ENCODE peak calls at places on chromosome 14, in nine cellular contexts. U, E, S, Y, X, C, F, P and Z are unnamed samples.

GRCh38 chr14:35687335-35687939 is 121.7 kb downstream of the RALGAPA1 start:
- DNase-seq in U (peak; percentile 23), E (no peak), S (no peak), Y (peak; percentile 68), X (no peak), C (peak; percentile 26), F (peak; percentile 4), P (peak; percentile 11), Z (peak; percentile 62)

GRCh38 chr14:68703093-68703492 is 89.8 kb downstream of the ZFP36L1 start:
- DNase-seq in U (no peak), E (no peak), S (no peak), Y (peak; percentile 81), X (no peak), C (no peak), F (peak; percentile 73), P (peak; percentile 35), Z (peak; percentile 60)

GRCh38 chr14:79424462-79424861 is 786.8 kb downstream of the DIO2 start:
- DNase-seq in U (no peak), E (no peak), S (no peak), Y (peak; percentile 63), X (no peak), C (no peak), F (no peak), P (no peak), Z (no peak)

GRCh38 chr14:106491851-106492250 is 965.5 kb downstream of the TMEM121 start:
- DNase-seq in U (no peak), E (no peak), S (no peak), Y (no peak), X (no peak), C (no peak), F (no peak), P (no peak), Z (peak; percentile 7)

GRCh38 chr14:94143239-94143638 is 13.8 kb upstream of the IFI27L2 start:
- DNase-seq in U (no peak), E (no peak), S (no peak), Y (no peak), X (no peak), C (peak; percentile 29), F (no peak), P (peak; percentile 17), Z (peak; percentile 34)

GRCh38 chr14:65352964-65353530 is 59.5 kb upstream of the FUT8 start:
- DNase-seq in U (peak; percentile 20), E (no peak), S (no peak), Y (no peak), X (no peak), C (peak; percentile 51), F (peak; percentile 69), P (no peak), Z (peak; percentile 18)

GRCh38 chr14:55467307-55467706 is 26.9 kb upstream of the TBPL2 start:
- DNase-seq in U (no peak), E (no peak), S (no peak), Y (no peak), X (no peak), C (no peak), F (no peak), P (no peak), Z (no peak)

GRCh38 chr14:90091393-90091792 is 29.6 kb downstream of the KCNK13 start:
- DNase-seq in U (no peak), E (no peak), S (no peak), Y (peak; percentile 20), X (no peak), C (no peak), F (no peak), P (no peak), Z (no peak)

GRCh38 chr14:61471297-61471980 is 150.1 kb downstream of the PRKCH start:
- DNase-seq in U (no peak), E (no peak), S (no peak), Y (no peak), X (no peak), C (no peak), F (no peak), P (no peak), Z (no peak)

GRCh38 chr14:70821916-70822705 is 12.8 kb upstream of the MAP3K9 start:
- DNase-seq in U (peak; percentile 51), E (peak; percentile 89), S (peak; percentile 75), Y (peak; percentile 35), X (peak; percentile 62), C (no peak), F (peak; percentile 40), P (peak; percentile 14), Z (peak; percentile 79)

GRCh38 chr14:71119075-71119474 is 211.8 kb downstream of the PCNX1 start:
- DNase-seq in U (no peak), E (no peak), S (no peak), Y (peak; percentile 39), X (no peak), C (no peak), F (no peak), P (no peak), Z (no peak)

GRCh38 chr14:53942970-53943750 is 13.5 kb downstream of the BMP4 start:
- DNase-seq in U (no peak), E (no peak), S (no peak), Y (no peak), X (no peak), C (no peak), F (no peak), P (no peak), Z (no peak)

DNA sequence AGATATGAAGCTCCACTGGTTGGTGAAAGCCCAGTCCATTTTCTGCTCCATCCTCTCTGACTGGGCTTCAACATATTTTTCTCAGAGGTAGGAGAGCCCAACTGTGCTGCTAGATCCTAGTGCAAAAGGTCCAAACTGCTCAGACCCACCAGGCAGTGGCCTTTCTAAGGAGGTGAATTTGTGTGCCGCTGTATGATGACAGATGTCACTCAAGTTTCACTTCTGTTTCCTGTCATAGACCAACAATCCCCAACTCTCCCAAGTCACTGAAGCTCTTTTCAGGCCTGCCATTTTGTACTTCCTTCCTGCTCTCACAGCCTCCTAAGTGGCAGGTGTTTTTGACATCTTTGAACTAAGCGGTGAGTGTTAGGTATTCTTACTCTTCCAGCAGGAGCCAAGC is 16.4 kb upstream of the RNASE4 start:
- DNase-seq in U (no peak), E (no peak), S (no peak), Y (no peak), X (no peak), C (no peak), F (no peak), P (no peak), Z (no peak)
- TF ChIP-seq POLR2A in U (no peak), E (no peak), S (no peak), Y (no peak), X (peak; percentile 25), C (no peak), F (no peak), P (no peak), Z (no peak)

DNA sequence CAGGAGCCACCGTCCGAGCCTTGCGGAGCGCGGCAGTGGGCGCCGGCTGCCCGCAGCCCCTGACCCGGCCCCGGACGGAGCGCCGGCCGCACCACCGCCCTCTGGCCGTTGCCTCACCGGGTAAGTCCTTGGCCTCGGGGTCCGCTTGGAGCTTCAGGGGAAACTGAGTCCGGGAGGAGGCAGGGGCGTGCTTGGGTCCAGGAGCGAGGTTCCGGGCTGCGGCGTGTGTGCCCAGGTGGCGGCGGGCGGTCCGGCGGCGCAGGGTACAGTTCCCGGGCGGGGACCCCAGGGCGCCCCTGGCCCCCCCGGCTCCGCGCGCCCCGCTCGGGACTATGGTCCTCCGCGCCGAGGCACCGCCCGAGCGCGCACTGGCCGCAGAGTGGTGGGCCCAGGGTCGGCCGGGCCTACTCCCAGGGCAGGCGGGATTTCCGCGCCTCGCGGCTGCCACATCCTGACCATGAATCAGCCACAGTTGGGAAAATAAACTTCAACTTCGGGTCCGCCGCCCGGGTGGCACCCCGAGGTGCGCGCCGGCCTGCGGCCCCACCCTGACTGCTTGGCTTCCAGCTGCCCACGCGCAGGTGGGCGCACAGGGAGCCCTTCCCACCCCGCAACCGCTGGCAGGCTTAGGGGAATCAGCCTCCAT is 325 bp downstream of the INF2 start:
- DNase-seq in U (no peak), E (no peak), S (peak; percentile 73), Y (no peak), X (no peak), C (no peak), F (no peak), P (no peak), Z (peak; percentile 38)
- TF ChIP-seq POLR2A in U (no peak), E (no peak), S (no peak), Y (peak; percentile 64), X (no peak), C (no peak), F (peak; percentile 64), P (no peak), Z (no peak)

DNA sequence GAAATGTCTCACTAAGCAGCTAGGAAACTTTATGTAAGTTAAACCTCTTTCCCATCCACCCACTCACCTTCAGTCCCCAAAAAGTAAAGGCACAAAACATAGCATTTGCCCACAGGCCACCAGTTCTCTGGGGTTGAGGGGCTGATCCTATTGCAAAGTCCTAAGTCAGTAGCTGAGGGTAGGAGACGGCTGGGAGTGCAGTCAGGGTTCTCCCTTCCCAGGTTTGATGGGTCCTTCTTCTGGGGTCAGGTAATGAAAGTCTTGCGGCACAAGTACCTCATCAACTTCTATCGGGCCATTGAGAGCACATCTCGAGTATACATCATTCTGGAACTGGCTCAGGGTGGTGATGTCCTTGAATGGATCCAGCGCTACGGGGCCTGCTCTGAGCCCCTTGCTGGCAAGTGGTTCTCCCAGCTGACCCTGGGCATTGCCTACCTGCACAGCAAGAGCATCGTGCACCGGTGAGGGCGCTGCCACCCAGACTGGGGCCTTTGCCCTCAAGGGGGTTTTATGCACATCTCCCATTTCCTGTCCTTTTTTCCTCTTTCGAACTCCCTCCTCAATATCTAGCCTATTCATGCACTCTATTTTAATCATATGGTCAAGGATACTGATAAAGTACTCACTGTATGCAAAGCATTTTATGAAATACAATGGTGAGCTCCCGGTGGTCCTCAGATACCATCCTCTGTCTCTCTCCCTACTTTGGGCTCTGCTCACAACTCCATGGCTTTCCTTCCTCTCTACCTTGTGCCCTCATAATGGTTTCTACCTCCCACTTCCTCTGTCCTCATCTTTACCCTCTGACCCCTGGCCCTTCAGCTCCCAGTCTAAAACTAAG is 986 bp downstream of the TSSK4 start:
- DNase-seq in U (no peak), E (no peak), S (no peak), Y (no peak), X (no peak), C (no peak), F (no peak), P (no peak), Z (no peak)
- TF ChIP-seq POLR2A in U (no peak), E (no peak), S (no peak), Y (no peak), X (no peak), C (no peak), F (no peak), P (no peak), Z (no peak)

DNA sequence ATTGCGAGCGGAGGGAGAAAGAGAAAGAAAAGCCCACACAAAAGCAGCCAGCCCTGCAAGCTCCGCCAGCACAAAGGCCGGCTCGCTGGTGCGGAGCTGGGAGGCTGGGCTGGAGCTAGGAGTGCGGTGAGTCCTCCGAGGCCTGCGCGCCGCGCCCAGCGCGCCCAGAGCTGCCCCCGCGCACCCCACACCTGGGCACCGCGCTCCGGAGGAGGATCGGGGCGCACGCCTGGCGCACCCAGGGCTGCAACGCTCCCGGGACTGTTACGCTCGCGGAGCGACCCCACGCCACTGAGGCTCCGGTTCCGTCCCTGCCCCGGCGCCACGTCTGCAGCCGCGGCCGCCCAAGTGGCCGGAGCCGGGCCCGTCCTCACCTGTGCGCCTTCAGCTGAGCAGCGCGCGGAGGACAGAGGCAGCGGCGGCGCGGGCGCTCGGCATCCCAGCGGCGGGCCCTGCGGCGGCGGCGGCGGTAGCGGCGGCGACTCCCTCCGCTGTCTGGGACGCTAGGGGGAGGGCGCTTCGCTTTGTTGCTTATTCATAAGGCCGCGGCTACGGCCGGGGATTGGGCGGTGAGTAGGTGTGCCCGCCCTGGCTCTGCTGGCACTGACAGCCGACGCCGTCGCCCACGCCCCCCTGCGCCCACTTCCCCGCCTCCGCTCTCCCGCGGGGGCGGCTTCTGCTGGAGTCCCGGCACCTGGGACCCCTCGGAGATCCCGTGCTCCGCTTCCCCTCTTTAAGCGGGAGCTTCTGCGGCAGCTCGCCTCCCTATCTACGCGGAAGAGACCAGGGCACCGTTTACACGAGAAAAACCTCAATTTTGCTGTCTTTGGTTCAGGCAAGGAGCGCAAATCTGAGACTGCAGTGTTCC is at the start of gene ARMH4:
- DNase-seq in U (peak; percentile 82), E (peak; percentile 89), S (peak; percentile 85), Y (peak; percentile 70), X (peak; percentile 56), C (peak; percentile 57), F (peak; percentile 62), P (peak; percentile 73), Z (peak; percentile 81)
- TF ChIP-seq POLR2A in U (peak; percentile 39), E (no peak), S (peak; percentile 58), Y (no peak), X (no peak), C (no peak), F (peak; percentile 22), P (no peak), Z (no peak)